ENCODE peak calls at places on chromosomes 16 and 17, in four cellular contexts. One of them, this sample, is unnamed.

GRCh38 chr16:65641693-65642289 is 519.9 kb upstream of the CDH11 start:
- DNase-seq in spleen: no peak
- DNase-seq in cardiac muscle cell: no peak
- DNase-seq in K562: no peak
- DNase-seq in this sample: no peak

GRCh38 chr16:84929421-84930297 is 81.7 kb downstream of the ZDHHC7 start:
- DNase-seq in spleen: peak
- DNase-seq in cardiac muscle cell: no peak
- DNase-seq in K562: peak
- DNase-seq in this sample: no peak

GRCh38 chr17:40866838-40867237 is at the start of gene KRT12:
- DNase-seq in K562: peak
- DNase-seq in spleen: no peak
- DNase-seq in cardiac muscle cell: no peak
- DNase-seq in this sample: no peak

GRCh38 chr17:3012926-3013581 is 50.4 kb downstream of the OR1D5 start:
- DNase-seq in spleen: peak
- DNase-seq in K562: peak
- DNase-seq in cardiac muscle cell: peak
- DNase-seq in this sample: peak

GRCh38 chr16:11726008-11726407 is 16.6 kb downstream of the TXNDC11 start:
- DNase-seq in cardiac muscle cell: no peak
- DNase-seq in spleen: no peak
- DNase-seq in K562: no peak
- DNase-seq in this sample: no peak

GRCh38 chr16:12245923-12246290 is 269.4 kb downstream of the SNX29 start:
- DNase-seq in spleen: no peak
- DNase-seq in K562: no peak
- DNase-seq in cardiac muscle cell: no peak
- DNase-seq in this sample: no peak

GRCh38 chr17:2214887-2215615 is 88.5 kb downstream of the SMG6 start:
- DNase-seq in K562: no peak
- DNase-seq in cardiac muscle cell: peak
- DNase-seq in spleen: no peak
- DNase-seq in this sample: no peak

GRCh38 chr16:67163164-67163902 is 1.2 kb upstream of the HSF4 start:
- DNase-seq in K562: no peak
- DNase-seq in cardiac muscle cell: peak
- DNase-seq in spleen: peak
- DNase-seq in this sample: peak

GRCh38 chr16:50846511-50846910 is 104.6 kb downstream of the CYLD start:
- DNase-seq in K562: no peak
- DNase-seq in cardiac muscle cell: no peak
- DNase-seq in spleen: no peak
- DNase-seq in this sample: no peak

GRCh38 chr17:72388765-72389473 is 268.1 kb downstream of the SOX9 start:
- DNase-seq in cardiac muscle cell: no peak
- DNase-seq in spleen: no peak
- DNase-seq in K562: no peak
- DNase-seq in this sample: no peak

GRCh38 chr17:34204402-34204801 is 50.7 kb upstream of the CCL2 start:
- DNase-seq in cardiac muscle cell: no peak
- DNase-seq in K562: no peak
- DNase-seq in spleen: no peak
- DNase-seq in this sample: no peak

GRCh38 chr17:42210046-42210445 is 15.8 kb upstream of the GHDC start:
- DNase-seq in cardiac muscle cell: no peak
- DNase-seq in K562: no peak
- DNase-seq in spleen: no peak
- DNase-seq in this sample: no peak

GRCh38 chr16:85954927-85955539 is 56.1 kb downstream of the IRF8 start:
- DNase-seq in K562: no peak
- DNase-seq in cardiac muscle cell: no peak
- DNase-seq in spleen: no peak
- DNase-seq in this sample: no peak

GRCh38 chr17:50834786-50835562 is 412 bp upstream of the WFIKKN2 start:
- DNase-seq in spleen: no peak
- DNase-seq in cardiac muscle cell: peak
- DNase-seq in K562: no peak
- DNase-seq in this sample: no peak

GRCh38 chr17:35709874-35710273 is 21.6 kb upstream of the RASL10B start:
- DNase-seq in cardiac muscle cell: no peak
- DNase-seq in spleen: no peak
- DNase-seq in K562: no peak
- DNase-seq in this sample: no peak

GRCh38 chr16:5438591-5438990 is 341.0 kb upstream of the EEF2KMT start:
- DNase-seq in K562: peak
- DNase-seq in cardiac muscle cell: no peak
- DNase-seq in spleen: no peak
- DNase-seq in this sample: no peak

GRCh38 chr17:18258356-18259038 is at the start of gene FLII:
- DNase-seq in K562: peak
- DNase-seq in cardiac muscle cell: peak
- DNase-seq in spleen: peak
- DNase-seq in this sample: peak

GRCh38 chr16:3183445-3184139 is 4.4 kb upstream of the OR1F1 start:
- DNase-seq in cardiac muscle cell: no peak
- DNase-seq in K562: no peak
- DNase-seq in spleen: peak
- DNase-seq in this sample: no peak

GRCh38 chr17:72592967-72593325 is 472.1 kb downstream of the SOX9 start:
- DNase-seq in K562: no peak
- DNase-seq in cardiac muscle cell: no peak
- DNase-seq in spleen: no peak
- DNase-seq in this sample: no peak

GRCh38 chr16:73671102-73671501 is 623.2 kb upstream of the ZFHX3 start:
- DNase-seq in spleen: no peak
- DNase-seq in K562: no peak
- DNase-seq in cardiac muscle cell: no peak
- DNase-seq in this sample: no peak

GRCh38 chr17:41785091-41785875 is 1.2 kb downstream of the JUP start:
- DNase-seq in K562: peak
- DNase-seq in spleen: no peak
- DNase-seq in cardiac muscle cell: peak
- DNase-seq in this sample: no peak

GRCh38 chr17:49404371-49404770 is 10.3 kb downstream of the PHB1 start:
- DNase-seq in spleen: peak
- DNase-seq in K562: no peak
- DNase-seq in cardiac muscle cell: no peak
- DNase-seq in this sample: no peak

GRCh38 chr17:81967533-81968395 is 6.8 kb upstream of the NOTUM start:
- DNase-seq in spleen: peak
- DNase-seq in K562: peak
- DNase-seq in cardiac muscle cell: peak
- DNase-seq in this sample: peak

GRCh38 chr17:9185142-9185541 is 163.8 kb downstream of the NTN1 start:
- DNase-seq in cardiac muscle cell: no peak
- DNase-seq in spleen: no peak
- DNase-seq in K562: no peak
- DNase-seq in this sample: no peak

GRCh38 chr17:62703776-62704380 is 76.4 kb downstream of the MRC2 start:
- DNase-seq in cardiac muscle cell: peak
- DNase-seq in spleen: peak
- DNase-seq in K562: peak
- DNase-seq in this sample: peak

GRCh38 chr17:73133911-73134649 is 30.7 kb upstream of the SSTR2 start:
- DNase-seq in K562: no peak
- DNase-seq in spleen: no peak
- DNase-seq in cardiac muscle cell: no peak
- DNase-seq in this sample: no peak

GRCh38 chr16:85947511-85948509 is 48.8 kb downstream of the IRF8 start:
- DNase-seq in spleen: no peak
- DNase-seq in K562: no peak
- DNase-seq in cardiac muscle cell: no peak
- DNase-seq in this sample: no peak

GRCh38 chr16:10827691-10828341 is 9.2 kb upstream of the TVP23A start:
- DNase-seq in spleen: peak
- DNase-seq in cardiac muscle cell: no peak
- DNase-seq in K562: no peak
- DNase-seq in this sample: no peak

GRCh38 chr16:55662641-55663040 is 6.9 kb downstream of the SLC6A2 start:
- DNase-seq in K562: no peak
- DNase-seq in cardiac muscle cell: no peak
- DNase-seq in spleen: no peak
- DNase-seq in this sample: no peak

GRCh38 chr16:67767953-67768352 is 38.4 kb downstream of the RANBP10 start:
- DNase-seq in cardiac muscle cell: no peak
- DNase-seq in spleen: no peak
- DNase-seq in K562: no peak
- DNase-seq in this sample: no peak

GRCh38 chr16:4612977-4613635 is 1.6 kb downstream of the UBALD1 start:
- DNase-seq in spleen: peak
- DNase-seq in K562: no peak
- DNase-seq in cardiac muscle cell: no peak
- DNase-seq in this sample: no peak

GRCh38 chr17:63843387-63844292 is 1.2 kb upstream of the SMARCD2 start:
- DNase-seq in cardiac muscle cell: no peak
- DNase-seq in K562: peak
- DNase-seq in spleen: peak
- DNase-seq in this sample: no peak

GRCh38 chr17:9219631-9220415 is 198.5 kb downstream of the NTN1 start:
- DNase-seq in K562: no peak
- DNase-seq in spleen: peak
- DNase-seq in cardiac muscle cell: no peak
- DNase-seq in this sample: no peak

GRCh38 chr16:22300427-22301071 is 3.3 kb downstream of the POLR3E start:
- DNase-seq in K562: peak
- DNase-seq in spleen: peak
- DNase-seq in cardiac muscle cell: peak
- DNase-seq in this sample: peak
- H3K4me3 ChIP-seq in K562: no peak
- H3K4me3 ChIP-seq in spleen: no peak
- H3K4me3 ChIP-seq in cardiac muscle cell: no peak
- H3K4me3 ChIP-seq in this sample: no peak

GRCh38 chr17:27539794-27540193 is 83.5 kb downstream of the KSR1 start:
- DNase-seq in K562: no peak
- DNase-seq in cardiac muscle cell: no peak
- DNase-seq in spleen: no peak
- DNase-seq in this sample: no peak
- H3K27ac ChIP-seq in K562: no peak
- H3K27ac ChIP-seq in cardiac muscle cell: no peak
- H3K27ac ChIP-seq in spleen: no peak
- H3K27ac ChIP-seq in this sample: peak

GRCh38 chr16:87951550-87952538 is 610 bp downstream of the BANP start:
- DNase-seq in cardiac muscle cell: peak
- DNase-seq in spleen: no peak
- DNase-seq in K562: peak
- DNase-seq in this sample: no peak
- TF ChIP-seq CTCF in cardiac muscle cell: peak
- TF ChIP-seq CTCF in spleen: no peak
- TF ChIP-seq CTCF in K562: peak
- TF ChIP-seq CTCF in this sample: no peak

DNA sequence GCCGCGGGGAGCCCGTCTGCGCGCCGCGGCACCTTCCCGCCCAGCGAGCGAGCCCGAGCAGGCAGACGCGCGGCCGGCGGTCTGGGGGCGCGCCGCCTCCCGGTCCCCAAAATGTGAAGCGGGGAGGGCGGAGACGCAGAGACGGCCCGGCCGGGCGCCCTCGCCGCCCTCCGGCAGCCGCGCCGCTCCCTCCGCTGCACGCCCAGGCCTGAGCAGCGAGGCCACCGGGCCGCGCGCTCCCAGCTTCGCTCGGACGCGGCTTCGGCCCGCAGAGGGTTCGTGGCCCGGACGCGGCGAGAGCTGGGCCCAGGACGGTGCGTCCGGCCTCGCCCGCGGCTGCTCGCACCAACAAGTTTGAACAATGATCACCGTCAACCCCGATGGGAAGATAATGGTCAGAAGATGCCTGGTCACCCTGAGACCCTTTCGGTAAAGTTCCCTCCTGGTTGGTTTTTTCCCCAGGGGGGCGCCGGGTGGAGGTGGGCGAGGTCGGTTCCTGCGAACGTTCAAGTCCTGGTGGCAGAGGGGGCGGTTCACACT is 535 bp downstream of the MGAT5B start:
- DNase-seq in K562: no peak
- DNase-seq in cardiac muscle cell: no peak
- DNase-seq in spleen: no peak
- DNase-seq in this sample: no peak
- H3K4me3 ChIP-seq in K562: peak
- H3K4me3 ChIP-seq in cardiac muscle cell: peak
- H3K4me3 ChIP-seq in spleen: peak
- H3K4me3 ChIP-seq in this sample: peak

DNA sequence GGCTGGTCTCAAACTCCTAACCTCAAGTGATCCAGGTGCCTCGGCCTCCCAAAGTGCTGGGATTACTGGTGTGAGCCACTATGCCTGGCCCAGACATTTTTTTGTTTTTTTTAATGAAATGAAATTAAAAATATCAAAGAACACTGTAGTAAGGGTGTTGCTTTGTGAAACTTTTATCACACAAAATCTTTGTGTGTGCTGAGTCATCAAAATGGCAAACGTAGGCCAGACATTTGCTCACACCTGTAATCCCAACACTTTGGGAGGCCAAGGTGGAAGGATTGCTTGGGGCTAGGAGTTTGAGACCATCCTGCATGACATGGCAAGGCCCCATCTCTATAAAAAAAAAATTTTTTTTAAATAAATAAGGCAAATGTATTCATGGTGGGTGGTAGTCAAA is 9.7 kb downstream of the NAT9 start:
- DNase-seq in cardiac muscle cell: no peak
- DNase-seq in spleen: no peak
- DNase-seq in K562: no peak
- DNase-seq in this sample: no peak
- H3K27ac ChIP-seq in cardiac muscle cell: no peak
- H3K27ac ChIP-seq in spleen: no peak
- H3K27ac ChIP-seq in K562: no peak
- H3K27ac ChIP-seq in this sample: peak

DNA sequence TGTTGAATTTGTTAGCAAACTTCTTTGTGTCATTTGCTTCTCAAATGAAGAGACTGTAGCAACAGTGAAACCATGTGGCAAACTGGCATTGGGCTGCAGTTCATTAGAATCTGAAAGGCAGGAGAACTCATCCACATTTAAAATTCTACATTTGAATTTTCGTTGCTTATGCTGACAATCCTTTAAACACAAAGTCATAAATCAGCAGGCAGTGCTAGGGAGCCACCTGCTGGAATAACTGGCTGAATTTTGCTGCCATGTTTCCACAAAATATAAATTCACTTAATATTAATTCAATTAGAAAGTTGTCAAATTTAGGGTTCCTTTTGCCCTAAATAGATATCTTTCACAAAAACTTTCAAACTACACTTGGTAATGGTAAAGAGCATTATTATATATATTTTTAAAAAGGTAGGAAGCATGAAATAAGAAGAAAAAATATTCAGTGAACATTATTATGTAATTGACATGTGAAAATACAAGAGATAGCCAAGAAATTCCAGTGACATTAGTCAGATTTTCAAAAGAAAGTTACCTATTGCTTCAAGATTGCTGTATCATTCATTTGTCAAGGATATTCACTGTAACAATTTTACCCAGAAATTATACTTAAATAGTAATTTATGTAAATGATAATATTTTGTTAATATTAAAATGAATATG is 350.1 kb downstream of the KIF2B start:
- DNase-seq in spleen: no peak
- DNase-seq in cardiac muscle cell: peak
- DNase-seq in K562: peak
- DNase-seq in this sample: no peak
- TF ChIP-seq CTCF in spleen: no peak
- TF ChIP-seq CTCF in cardiac muscle cell: peak
- TF ChIP-seq CTCF in K562: peak
- TF ChIP-seq CTCF in this sample: peak

This sample was measured in dorsolateral prefrontal cortex.